ENCODE peak calls at places on chromosomes 13 and 19, in four cellular contexts. D, G, W and J are unnamed samples.

GRCh38 chr13:50170447-50171037 is 155.3 kb downstream of the KCNRG start:
- DNase-seq in W (no peak), G (no peak), D (no peak), J (no peak)

GRCh38 chr13:35566340-35566739 is 89.9 kb upstream of the MAB21L1 start:
- DNase-seq in W (no peak), D (no peak), G (no peak), J (no peak)

GRCh38 chr19:58569191-58569942 is 3.8 kb downstream of the MZF1 start:
- DNase-seq in D (no peak), W (no peak), G (no peak), J (no peak)

GRCh38 chr13:40283666-40284065 is 382.8 kb downstream of the FOXO1 start:
- DNase-seq in D (no peak), G (no peak), W (no peak), J (no peak)

GRCh38 chr19:5624741-5625140 is 1.9 kb downstream of the SAFB start:
- DNase-seq in W (peak), G (no peak), D (no peak), J (no peak)

GRCh38 chr19:35168261-35168660 is 13.7 kb downstream of the FXYD5 start:
- DNase-seq in D (no peak), G (no peak), W (no peak), J (no peak)

GRCh38 chr13:27295096-27295495 is 24.5 kb downstream of the RASL11A start:
- DNase-seq in D (no peak), W (no peak), G (no peak), J (no peak)

GRCh38 chr13:74210693-74211393 is 76.6 kb upstream of the KLF12 start:
- DNase-seq in D (no peak), G (peak), W (peak), J (peak)

GRCh38 chr13:97944396-97945029 is 9.0 kb upstream of the IPO5 start:
- DNase-seq in G (no peak), D (no peak), W (no peak), J (no peak)

GRCh38 chr19:6772028-6772865 is at the start of gene VAV1:
- DNase-seq in G (no peak), W (peak), D (no peak), J (no peak)

GRCh38 chr19:33731886-33732285 is 64.8 kb upstream of the KCTD15 start:
- DNase-seq in G (no peak), D (no peak), W (no peak), J (no peak)

GRCh38 chr19:38079926-38080380 is 144.1 kb downstream of the DPF1 start:
- DNase-seq in G (no peak), D (no peak), W (no peak), J (no peak)

GRCh38 chr19:52028780-52029123 is 573 bp upstream of the ZNF614 start:
- DNase-seq in W (no peak), G (no peak), D (no peak), J (no peak)

GRCh38 chr13:42384265-42384664 is 112.3 kb downstream of the AKAP11 start:
- DNase-seq in D (no peak), W (no peak), G (no peak), J (no peak)

GRCh38 chr13:110499621-110500281 is 61.8 kb downstream of the RAB20 start:
- DNase-seq in G (no peak), D (no peak), W (no peak), J (peak)

GRCh38 chr19:22515435-22515834 is 93.3 kb upstream of the ZNF98 start:
- DNase-seq in D (no peak), W (no peak), G (no peak), J (no peak)

GRCh38 chr13:31927219-31927653 is 104.3 kb upstream of the FRY start:
- DNase-seq in D (no peak), W (no peak), G (no peak), J (no peak)

GRCh38 chr19:46713781-46714522 is 3.0 kb downstream of the PRKD2 start:
- DNase-seq in G (peak), W (peak), D (no peak), J (peak)

GRCh38 chr13:97002581-97002980 is 8.3 kb upstream of the OXGR1 start:
- DNase-seq in D (no peak), G (no peak), W (no peak), J (no peak)

GRCh38 chr13:51271528-51272070 is 49.4 kb downstream of the FAM124A start:
- DNase-seq in W (no peak), D (no peak), G (no peak), J (no peak)

GRCh38 chr19:40264314-40265054 is 20.7 kb downstream of the AKT2 start:
- DNase-seq in W (no peak), G (no peak), D (no peak), J (no peak)

GRCh38 chr19:8161135-8161646 is 11.8 kb upstream of the FBN3 start:
- DNase-seq in D (no peak), G (peak), W (no peak), J (no peak)

GRCh38 chr13:73717632-73718031 is 416.6 kb downstream of the KLF12 start:
- DNase-seq in D (no peak), G (no peak), W (no peak), J (no peak)

GRCh38 chr13:112105884-112106283 is 38.9 kb downstream of the SOX1 start:
- DNase-seq in W (no peak), G (peak), D (no peak), J (peak)

GRCh38 chr13:105642511-105642958 is 892.9 kb downstream of the EFNB2 start:
- DNase-seq in D (no peak), G (no peak), W (no peak), J (no peak)

GRCh38 chr19:13149628-13150186 is 468 bp downstream of the STX10 start:
- DNase-seq in W (peak), G (peak), D (peak), J (peak)

GRCh38 chr13:33711441-33711840 is 106.5 kb upstream of the RFC3 start:
- DNase-seq in G (no peak), D (no peak), W (no peak), J (no peak)

GRCh38 chr13:113211774-113212173 is 2.4 kb downstream of the CUL4A start:
- DNase-seq in W (peak), G (no peak), D (no peak), J (peak)

GRCh38 chr19:52991484-52991883 is 22.2 kb upstream of the ERVV-1 start:
- DNase-seq in G (no peak), D (no peak), W (no peak), J (no peak)

GRCh38 chr19:7916137-7916907 is 1.7 kb downstream of the TGFBR3L start:
- DNase-seq in D (no peak), W (no peak), G (peak), J (peak)

GRCh38 chr13:64180756-64181155 is 2765.1 kb upstream of the PCDH20 start:
- DNase-seq in D (no peak), G (no peak), W (no peak), J (no peak)

GRCh38 chr13:112586334-112586733 is 1.6 kb downstream of the TUBGCP3 start:
- DNase-seq in G (no peak), D (no peak), W (no peak), J (no peak)

GRCh38 chr13:19586904-19587634 is 25.7 kb upstream of the TPTE2 start:
- DNase-seq in W (no peak), G (no peak), D (no peak), J (no peak)

GRCh38 chr19:7533281-7533819 is 2.2 kb upstream of the PNPLA6 start:
- DNase-seq in D (no peak), W (peak), G (no peak), J (peak)

GRCh38 chr13:101747039-101747438 is 294.6 kb downstream of the ITGBL1 start:
- DNase-seq in D (no peak), W (no peak), G (no peak), J (no peak)

GRCh38 chr13:70708744-70709143 is 600.5 kb upstream of the KLHL1 start:
- DNase-seq in D (no peak), G (no peak), W (no peak), J (no peak)

GRCh38 chr19:13718733-13719132 is 45.6 kb upstream of the MRI1 start:
- DNase-seq in W (no peak), G (peak), D (no peak), J (peak)

GRCh38 chr13:60213236-60213746 is 49.6 kb upstream of the DIAPH3 start:
- DNase-seq in D (no peak), W (no peak), G (no peak), J (no peak)

GRCh38 chr13:112071011-112071901 is 4.3 kb downstream of the SOX1 start:
- DNase-seq in G (no peak), W (no peak), D (no peak), J (no peak)

GRCh38 chr19:10292789-10293636 is 3.3 kb downstream of the ICAM5 start:
- DNase-seq in D (no peak), W (no peak), G (no peak), J (no peak)

GRCh38 chr19:42634409-42635232 is 39.9 kb upstream of the CEACAM8 start:
- DNase-seq in G (no peak), W (no peak), D (no peak), J (peak)
- TF ChIP-seq CTCF in G (peak), W (no peak), D (no peak), J (peak)

DNA sequence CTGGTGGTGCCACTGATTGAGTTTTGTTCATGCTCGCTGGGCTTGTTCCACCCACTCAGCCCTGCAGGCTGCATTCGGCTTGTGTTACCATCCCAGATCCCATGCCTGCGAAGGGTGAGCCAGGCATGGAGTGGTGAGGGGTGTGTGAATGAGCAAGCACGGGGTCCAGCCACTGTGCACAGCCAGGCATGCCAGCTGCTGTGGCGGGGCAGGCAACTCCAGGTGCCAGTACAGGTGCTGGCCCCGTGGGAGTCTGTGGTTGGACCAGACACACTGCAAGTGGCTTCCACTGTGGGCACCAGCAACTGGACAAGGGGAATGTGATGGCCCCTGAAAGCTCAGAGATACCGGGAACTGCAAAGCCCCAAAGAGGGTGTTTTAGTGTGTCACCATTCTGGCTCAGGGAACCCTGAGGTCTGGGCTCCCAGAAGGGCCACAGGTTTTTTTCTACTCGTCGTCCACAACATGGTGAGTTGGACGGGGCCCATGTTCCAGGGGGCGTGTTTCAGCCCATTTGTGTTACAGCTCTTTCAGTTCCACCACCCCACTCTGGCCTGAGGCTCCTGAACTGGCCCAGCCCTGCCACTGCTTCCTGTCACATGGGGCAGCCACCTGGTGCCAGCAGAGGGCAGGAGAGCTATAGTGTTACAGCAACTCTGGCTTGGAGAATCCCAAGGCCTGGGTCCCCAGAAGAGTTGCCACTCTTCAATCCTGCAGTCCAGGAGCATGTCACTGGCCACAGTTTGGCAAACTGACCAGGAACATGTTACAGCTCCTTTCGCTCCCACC is 217.0 kb upstream of the OBI1 start:
- DNase-seq in D (no peak), G (no peak), W (no peak), J (no peak)
- TF ChIP-seq CTCF in D (no peak), G (no peak), W (no peak), J (no peak)

GRCh38 chr19:2063824-2064223 is 12.8 kb upstream of the MKNK2 start:
- DNase-seq in W (no peak), D (no peak), G (no peak), J (no peak)

GRCh38 chr19:2064395-2064787 is 13.3 kb upstream of the MKNK2 start:
- DNase-seq in W (no peak), G (no peak), D (no peak), J (no peak)

GRCh38 chr19:2062770-2063169 is 11.7 kb upstream of the MKNK2 start:
- DNase-seq in D (no peak), G (no peak), W (no peak), J (no peak)

GRCh38 chr19:2061936-2062729 is 11.1 kb upstream of the MKNK2 start:
- DNase-seq in D (no peak), G (no peak), W (no peak), J (no peak)

DNA sequence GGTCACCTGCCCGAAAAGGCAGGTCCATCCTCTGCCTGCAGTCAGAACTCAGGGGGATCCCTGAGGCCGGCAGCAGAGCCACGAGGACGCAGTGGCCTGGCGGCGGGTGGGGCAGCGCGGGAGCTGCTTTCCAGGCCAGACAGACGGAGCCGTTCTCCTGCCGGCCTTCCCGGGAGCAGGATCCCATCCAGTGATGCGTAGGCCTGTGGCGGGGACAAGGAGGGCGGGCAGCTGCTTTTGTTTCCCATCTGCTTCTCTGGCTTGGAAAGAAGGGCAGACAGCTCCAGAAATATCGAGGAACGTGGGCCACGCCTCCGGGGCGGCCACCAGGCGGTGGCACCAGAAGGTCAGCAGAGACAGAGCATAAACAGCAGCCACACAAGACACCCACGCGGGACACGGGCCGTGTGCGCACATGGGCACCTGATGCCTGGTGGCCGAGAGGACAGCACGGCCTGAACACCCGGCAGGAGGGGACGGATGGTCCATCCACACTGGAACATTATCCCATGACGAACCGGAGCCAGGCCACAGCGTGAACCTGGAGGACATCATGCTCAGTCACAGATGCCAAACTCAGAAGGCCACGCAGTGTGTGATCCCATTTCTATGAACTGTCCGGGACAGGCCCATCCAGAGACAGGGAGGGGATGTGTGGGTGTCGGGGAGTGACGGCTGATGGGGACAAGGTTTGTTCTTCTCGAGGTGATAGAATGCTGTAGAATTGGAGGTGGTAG is 13.9 kb upstream of the MKNK2 start:
- DNase-seq in W (no peak), D (no peak), G (no peak), J (peak)
- TF ChIP-seq CTCF in W (no peak), D (no peak), G (no peak), J (no peak)

DNA sequence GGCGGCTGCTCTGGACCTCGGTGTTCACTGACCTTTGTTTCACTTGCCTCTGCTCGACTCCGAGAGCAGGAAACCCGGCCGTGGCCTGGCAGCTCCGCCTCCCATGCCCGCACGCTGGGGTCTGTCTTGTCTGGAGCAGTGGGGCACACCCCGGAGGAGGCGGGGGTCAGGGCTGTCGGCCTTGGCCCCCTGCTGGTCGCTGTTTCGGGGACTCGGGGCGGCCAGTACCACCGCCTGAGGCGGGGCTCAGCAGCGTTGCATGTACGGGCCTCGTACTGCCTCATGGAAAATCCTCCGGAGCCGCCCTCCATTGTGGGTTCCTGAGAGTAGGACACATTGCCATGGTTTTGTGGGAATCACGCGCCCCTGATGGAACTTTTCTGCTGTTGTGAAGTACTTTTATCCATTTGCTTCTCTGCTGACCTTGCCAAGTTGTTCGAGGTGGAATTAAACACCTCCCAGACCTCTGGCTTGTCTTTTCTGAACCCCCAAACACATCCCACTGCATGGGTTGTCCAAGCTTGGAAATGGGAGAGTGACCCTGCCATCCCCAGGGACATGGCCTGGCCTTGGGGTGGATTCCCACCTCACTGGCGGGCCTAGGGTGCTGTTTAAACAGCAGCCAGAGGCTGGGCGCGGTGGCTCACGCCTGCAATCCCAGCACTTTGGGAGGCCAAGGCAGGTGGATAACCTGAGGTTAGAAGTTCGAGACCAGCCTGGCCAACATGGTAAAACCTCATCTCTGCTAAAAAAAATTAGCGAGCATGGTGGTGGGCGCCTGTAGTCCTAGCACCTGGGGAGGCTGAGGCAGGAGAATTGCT is 5.5 kb upstream of the NDUFS7 start:
- DNase-seq in D (no peak), G (no peak), W (no peak), J (no peak)
- TF ChIP-seq CTCF in D (peak), G (no peak), W (no peak), J (peak)

DNA sequence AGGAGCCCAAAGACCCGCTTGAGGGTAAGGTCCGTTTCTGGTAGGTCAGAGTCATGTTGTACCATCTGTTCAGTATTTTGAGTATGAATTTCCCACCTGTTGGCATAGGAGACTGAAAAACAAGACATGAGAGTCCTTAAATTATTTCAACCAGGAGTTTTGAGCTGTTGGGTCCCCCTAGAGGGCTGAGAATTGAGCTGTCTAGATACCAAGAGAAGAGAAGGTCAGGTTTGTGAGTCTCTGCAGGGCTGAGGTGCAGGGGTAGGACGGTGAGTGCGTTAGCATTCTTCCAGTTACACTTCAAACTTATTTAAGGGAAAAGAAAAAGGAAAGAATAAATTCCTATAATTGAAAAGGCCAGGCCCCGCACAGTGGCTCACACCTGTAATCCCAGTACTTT is 5.0 kb downstream of the CBLC start:
- DNase-seq in W (no peak), G (no peak), D (no peak), J (no peak)
- TF ChIP-seq CTCF in W (no peak), G (no peak), D (no peak), J (no peak)

GRCh38 chr13:94950303-94950702 is 238.0 kb upstream of the SOX21 start:
- DNase-seq in G (no peak), W (no peak), D (no peak), J (no peak)
- TF ChIP-seq CTCF in G (peak), W (no peak), D (no peak), J (no peak)

DNA sequence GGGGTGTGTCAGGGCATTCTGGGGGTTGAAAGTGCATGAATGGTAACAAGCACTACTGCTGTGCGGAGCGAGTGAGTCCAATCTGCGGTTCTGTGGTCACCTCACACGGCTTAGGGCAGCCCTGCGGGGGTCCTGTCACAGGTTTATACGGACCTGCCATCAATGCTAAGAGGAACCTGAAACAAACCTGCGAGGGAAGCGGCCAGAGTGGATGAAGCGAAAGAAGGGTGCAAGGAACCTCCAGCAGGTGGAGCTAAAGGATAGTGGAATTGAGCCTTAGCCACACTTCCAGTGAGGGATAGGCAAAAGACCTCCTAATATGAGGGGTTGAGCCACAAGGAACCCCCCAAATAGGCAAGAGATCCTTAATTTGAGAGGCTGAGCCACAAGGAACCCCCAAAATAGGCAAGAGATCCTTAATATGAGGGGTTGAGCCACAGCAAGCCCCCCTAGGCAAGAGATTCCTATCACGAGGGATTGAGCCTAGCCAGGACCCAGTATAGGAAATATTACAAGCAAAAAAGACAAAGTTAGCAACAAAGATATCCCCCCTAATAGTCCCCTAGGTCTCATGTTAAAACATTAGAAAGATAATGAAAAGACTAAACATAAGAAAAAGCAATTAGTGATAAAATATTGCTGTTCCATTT is 6.3 kb upstream of the ZNF69 start:
- DNase-seq in D (peak), G (peak), W (no peak), J (peak)
- TF ChIP-seq CTCF in D (peak), G (peak), W (peak), J (peak)